ENCODE peak calls at places on chromosome 6, in seven cellular contexts. One of them, this sample, is unnamed.

GRCh38 chr6:43395822-43396221 is 26.4 kb upstream of the ZNF318 start:
- DNase-seq in heart left ventricle: peak; percentile 20
- DNase-seq in CD8-positive, alpha-beta T cell: no peak
- DNase-seq in upper lobe of right lung: no peak
- DNase-seq in right lobe of liver: no peak
- DNase-seq in adrenal gland: no peak
- DNase-seq in left ventricle myocardium inferior: peak; percentile 20
- DNase-seq in this sample: no peak

GRCh38 chr6:93932175-93932574 is 512.8 kb upstream of the EPHA7 start:
- DNase-seq in heart left ventricle: no peak
- DNase-seq in CD8-positive, alpha-beta T cell: no peak
- DNase-seq in upper lobe of right lung: no peak
- DNase-seq in right lobe of liver: no peak
- DNase-seq in adrenal gland: no peak
- DNase-seq in left ventricle myocardium inferior: no peak
- DNase-seq in this sample: no peak

GRCh38 chr6:41200296-41200900 is 551 bp downstream of the TREML2 start:
- DNase-seq in heart left ventricle: no peak
- DNase-seq in CD8-positive, alpha-beta T cell: peak; percentile 44
- DNase-seq in upper lobe of right lung: no peak
- DNase-seq in right lobe of liver: peak; percentile 42
- DNase-seq in adrenal gland: peak; percentile 54
- DNase-seq in left ventricle myocardium inferior: no peak
- DNase-seq in this sample: no peak

GRCh38 chr6:63795006-63795405 is 159.4 kb downstream of the PHF3 start:
- DNase-seq in heart left ventricle: no peak
- DNase-seq in CD8-positive, alpha-beta T cell: no peak
- DNase-seq in upper lobe of right lung: no peak
- DNase-seq in right lobe of liver: no peak
- DNase-seq in adrenal gland: no peak
- DNase-seq in left ventricle myocardium inferior: no peak
- DNase-seq in this sample: no peak

GRCh38 chr6:150528648-150529285 is 70.9 kb upstream of the PLEKHG1 start:
- DNase-seq in heart left ventricle: peak; percentile 77
- DNase-seq in CD8-positive, alpha-beta T cell: no peak
- DNase-seq in upper lobe of right lung: no peak
- DNase-seq in right lobe of liver: peak; percentile 45
- DNase-seq in adrenal gland: peak; percentile 65
- DNase-seq in left ventricle myocardium inferior: peak; percentile 53
- DNase-seq in this sample: no peak

GRCh38 chr6:108689279-108690161 is 128.8 kb downstream of the FOXO3 start:
- DNase-seq in heart left ventricle: peak; percentile 86
- DNase-seq in CD8-positive, alpha-beta T cell: no peak
- DNase-seq in upper lobe of right lung: peak; percentile 94
- DNase-seq in right lobe of liver: peak; percentile 88
- DNase-seq in adrenal gland: peak; percentile 92
- DNase-seq in left ventricle myocardium inferior: peak; percentile 88
- DNase-seq in this sample: no peak

GRCh38 chr6:149933461-149933860 is 8.4 kb upstream of the ULBP2 start:
- DNase-seq in heart left ventricle: no peak
- DNase-seq in CD8-positive, alpha-beta T cell: no peak
- DNase-seq in upper lobe of right lung: no peak
- DNase-seq in right lobe of liver: no peak
- DNase-seq in adrenal gland: peak; percentile 33
- DNase-seq in left ventricle myocardium inferior: no peak
- DNase-seq in this sample: no peak

GRCh38 chr6:46505693-46506512 is 14.7 kb upstream of the RCAN2 start:
- DNase-seq in heart left ventricle: peak; percentile 30
- DNase-seq in CD8-positive, alpha-beta T cell: no peak
- DNase-seq in upper lobe of right lung: no peak
- DNase-seq in right lobe of liver: no peak
- DNase-seq in adrenal gland: peak; percentile 52
- DNase-seq in left ventricle myocardium inferior: peak; percentile 42
- DNase-seq in this sample: no peak

GRCh38 chr6:125544819-125545218 is 204.6 kb upstream of the HEY2 start:
- DNase-seq in heart left ventricle: no peak
- DNase-seq in CD8-positive, alpha-beta T cell: no peak
- DNase-seq in upper lobe of right lung: no peak
- DNase-seq in right lobe of liver: no peak
- DNase-seq in adrenal gland: no peak
- DNase-seq in left ventricle myocardium inferior: no peak
- DNase-seq in this sample: no peak

GRCh38 chr6:170176621-170177382 is 114.1 kb downstream of the DLL1 start:
- DNase-seq in heart left ventricle: no peak
- DNase-seq in CD8-positive, alpha-beta T cell: peak; percentile 30
- DNase-seq in upper lobe of right lung: no peak
- DNase-seq in right lobe of liver: no peak
- DNase-seq in adrenal gland: peak; percentile 51
- DNase-seq in left ventricle myocardium inferior: peak; percentile 15
- DNase-seq in this sample: peak; percentile 37

GRCh38 chr6:28333599-28334018 is 2.3 kb downstream of the ZSCAN31 start:
- DNase-seq in heart left ventricle: no peak
- DNase-seq in CD8-positive, alpha-beta T cell: no peak
- DNase-seq in upper lobe of right lung: no peak
- DNase-seq in right lobe of liver: no peak
- DNase-seq in adrenal gland: no peak
- DNase-seq in left ventricle myocardium inferior: no peak
- DNase-seq in this sample: no peak

GRCh38 chr6:168662301-168662936 is 221.4 kb downstream of the SMOC2 start:
- DNase-seq in heart left ventricle: no peak
- DNase-seq in CD8-positive, alpha-beta T cell: no peak
- DNase-seq in upper lobe of right lung: no peak
- DNase-seq in right lobe of liver: no peak
- DNase-seq in adrenal gland: peak; percentile 21
- DNase-seq in left ventricle myocardium inferior: no peak
- DNase-seq in this sample: no peak

GRCh38 chr6:57075092-57075491 is 14.9 kb upstream of the ZNF451 start:
- DNase-seq in heart left ventricle: no peak
- DNase-seq in CD8-positive, alpha-beta T cell: no peak
- DNase-seq in upper lobe of right lung: no peak
- DNase-seq in right lobe of liver: no peak
- DNase-seq in adrenal gland: no peak
- DNase-seq in left ventricle myocardium inferior: no peak
- DNase-seq in this sample: no peak

GRCh38 chr6:137489410-137490371 is 4.5 kb downstream of the OLIG3 start:
- DNase-seq in heart left ventricle: no peak
- DNase-seq in CD8-positive, alpha-beta T cell: no peak
- DNase-seq in upper lobe of right lung: no peak
- DNase-seq in right lobe of liver: no peak
- DNase-seq in adrenal gland: no peak
- DNase-seq in left ventricle myocardium inferior: no peak
- DNase-seq in this sample: no peak
- H3K4me3 ChIP-seq in heart left ventricle: no peak overlapping the region
- H3K4me3 ChIP-seq in CD8-positive, alpha-beta T cell: no peak overlapping the region
- H3K4me3 ChIP-seq in upper lobe of right lung: no peak overlapping the region
- H3K4me3 ChIP-seq in right lobe of liver: no peak overlapping the region
- H3K4me3 ChIP-seq in adrenal gland: no peak overlapping the region
- H3K4me3 ChIP-seq in left ventricle myocardium inferior: peak overlapping the region; percentile 49
- H3K4me3 ChIP-seq in this sample: no peak overlapping the region

GRCh38 chr6:158634695-158635426 is 9.7 kb downstream of the DYNLT1 start:
- DNase-seq in heart left ventricle: no peak
- DNase-seq in CD8-positive, alpha-beta T cell: no peak
- DNase-seq in upper lobe of right lung: peak; percentile 10
- DNase-seq in right lobe of liver: no peak
- DNase-seq in adrenal gland: no peak
- DNase-seq in left ventricle myocardium inferior: no peak
- DNase-seq in this sample: no peak

GRCh38 chr6:158638393-158638792 is 6.2 kb downstream of the DYNLT1 start:
- DNase-seq in heart left ventricle: no peak
- DNase-seq in CD8-positive, alpha-beta T cell: no peak
- DNase-seq in upper lobe of right lung: peak; percentile 18
- DNase-seq in right lobe of liver: no peak
- DNase-seq in adrenal gland: no peak
- DNase-seq in left ventricle myocardium inferior: no peak
- DNase-seq in this sample: no peak

GRCh38 chr6:158633127-158633526 is 11.4 kb downstream of the DYNLT1 start:
- DNase-seq in heart left ventricle: no peak
- DNase-seq in CD8-positive, alpha-beta T cell: no peak
- DNase-seq in upper lobe of right lung: peak; percentile 1
- DNase-seq in right lobe of liver: no peak
- DNase-seq in adrenal gland: peak; percentile 50
- DNase-seq in left ventricle myocardium inferior: no peak
- DNase-seq in this sample: no peak

GRCh38 chr6:158636778-158637177 is 7.8 kb downstream of the DYNLT1 start:
- DNase-seq in heart left ventricle: no peak
- DNase-seq in CD8-positive, alpha-beta T cell: no peak
- DNase-seq in upper lobe of right lung: no peak
- DNase-seq in right lobe of liver: no peak
- DNase-seq in adrenal gland: no peak
- DNase-seq in left ventricle myocardium inferior: no peak
- DNase-seq in this sample: no peak

DNA sequence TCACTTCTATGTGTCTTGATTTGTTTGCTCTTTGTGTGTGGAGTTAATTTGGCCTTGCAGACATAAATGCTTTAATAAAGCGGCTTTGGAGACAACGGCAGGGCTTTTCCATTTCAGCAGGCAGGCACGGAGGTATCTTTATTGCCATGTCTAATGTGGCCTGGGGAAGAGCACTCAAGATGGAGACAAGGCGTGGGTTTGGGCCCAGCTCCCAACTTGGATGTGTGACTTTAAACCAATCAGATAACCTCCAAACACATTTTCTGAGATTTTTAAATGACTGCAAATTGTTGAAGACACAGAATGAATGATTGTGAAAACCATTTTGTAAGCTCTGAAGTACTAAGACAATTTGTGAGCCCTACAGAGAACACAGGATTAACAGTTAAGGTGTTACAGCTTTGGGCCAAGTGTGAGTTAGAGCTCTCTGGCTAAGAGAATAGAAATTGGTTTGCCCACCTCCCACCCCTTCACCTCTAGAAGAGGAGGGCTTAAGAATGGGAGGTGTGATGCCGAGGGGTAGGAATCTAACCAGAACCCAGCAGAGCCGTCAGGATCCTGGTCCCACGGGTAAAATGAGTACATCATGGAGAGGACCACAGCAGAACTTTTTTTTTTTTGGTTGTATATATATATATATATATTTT is 9.0 kb downstream of the DYNLT1 start:
- DNase-seq in heart left ventricle: no peak
- DNase-seq in CD8-positive, alpha-beta T cell: no peak
- DNase-seq in upper lobe of right lung: peak; percentile 8
- DNase-seq in right lobe of liver: no peak
- DNase-seq in adrenal gland: no peak
- DNase-seq in left ventricle myocardium inferior: no peak
- DNase-seq in this sample: no peak
- H3K4me1 ChIP-seq in heart left ventricle: peaks cover 34% of the 10 kb centered on the region
- H3K4me1 ChIP-seq in CD8-positive, alpha-beta T cell: peaks cover 40% of the 10 kb centered on the region
- H3K4me1 ChIP-seq in upper lobe of right lung: peaks cover 19% of the 10 kb centered on the region
- H3K4me1 ChIP-seq in right lobe of liver: peaks cover 10% of the 10 kb centered on the region
- H3K4me1 ChIP-seq in adrenal gland: peaks cover 7% of the 10 kb centered on the region
- H3K4me1 ChIP-seq in left ventricle myocardium inferior: peaks cover 46% of the 10 kb centered on the region
- H3K4me1 ChIP-seq in this sample: peaks cover 20% of the 10 kb centered on the region

DNA sequence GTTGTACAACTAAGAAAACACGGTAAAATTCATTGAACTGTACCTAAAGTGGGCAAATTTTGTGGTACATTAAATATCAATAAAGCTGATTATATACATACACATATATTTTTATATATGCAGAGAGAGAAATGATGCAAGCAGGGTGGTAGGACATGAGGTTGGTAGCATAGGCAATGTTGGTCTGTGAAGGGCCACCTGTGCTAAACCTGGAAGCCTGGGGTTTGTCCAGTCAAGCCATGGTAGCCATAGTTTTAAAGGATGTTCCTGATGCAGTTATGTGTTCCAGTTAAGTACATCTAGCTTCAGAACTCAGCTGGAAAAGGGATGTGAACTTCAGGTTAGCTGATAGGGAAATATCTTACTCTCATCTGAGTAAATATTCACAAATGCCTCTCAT is 60.1 kb downstream of the TRIM38 start:
- DNase-seq in heart left ventricle: no peak
- DNase-seq in CD8-positive, alpha-beta T cell: no peak
- DNase-seq in upper lobe of right lung: no peak
- DNase-seq in right lobe of liver: no peak
- DNase-seq in adrenal gland: no peak
- DNase-seq in left ventricle myocardium inferior: no peak
- DNase-seq in this sample: no peak
- H3K4me3 ChIP-seq in heart left ventricle: peak overlapping the region; percentile 74
- H3K4me3 ChIP-seq in CD8-positive, alpha-beta T cell: no peak overlapping the region
- H3K4me3 ChIP-seq in upper lobe of right lung: no peak overlapping the region
- H3K4me3 ChIP-seq in right lobe of liver: no peak overlapping the region
- H3K4me3 ChIP-seq in adrenal gland: no peak overlapping the region
- H3K4me3 ChIP-seq in left ventricle myocardium inferior: no peak overlapping the region
- H3K4me3 ChIP-seq in this sample: no peak overlapping the region

DNA sequence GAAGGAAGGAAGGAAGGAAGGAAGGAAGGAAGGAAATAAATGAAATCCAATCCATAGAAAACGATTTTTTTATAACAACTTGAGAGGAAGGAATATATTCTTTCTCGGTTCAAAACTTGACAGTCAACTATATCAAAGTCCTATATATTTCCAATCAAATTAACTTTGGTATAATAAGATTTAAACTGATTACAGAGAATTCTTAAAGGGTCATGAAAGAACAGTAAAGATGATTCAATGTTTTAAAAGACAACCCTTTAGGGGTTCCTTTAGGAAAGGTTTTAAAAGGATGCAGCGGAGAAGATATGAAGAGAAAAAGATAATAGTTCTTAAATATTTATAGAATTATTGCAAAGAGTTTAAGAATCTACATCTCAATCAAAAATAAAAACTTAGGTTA is 61.2 kb downstream of the ME1 start:
- DNase-seq in heart left ventricle: no peak
- DNase-seq in CD8-positive, alpha-beta T cell: no peak
- DNase-seq in upper lobe of right lung: no peak
- DNase-seq in right lobe of liver: no peak
- DNase-seq in adrenal gland: no peak
- DNase-seq in left ventricle myocardium inferior: no peak
- DNase-seq in this sample: no peak
- H3K4me1 ChIP-seq in heart left ventricle: no peaks in the 10 kb centered on the region
- H3K4me1 ChIP-seq in CD8-positive, alpha-beta T cell: no peaks in the 10 kb centered on the region
- H3K4me1 ChIP-seq in upper lobe of right lung: no peaks in the 10 kb centered on the region
- H3K4me1 ChIP-seq in right lobe of liver: no peaks in the 10 kb centered on the region
- H3K4me1 ChIP-seq in adrenal gland: peaks cover 4% of the 10 kb centered on the region
- H3K4me1 ChIP-seq in left ventricle myocardium inferior: peaks cover 7% of the 10 kb centered on the region
- H3K4me1 ChIP-seq in this sample: no peaks in the 10 kb centered on the region

DNA sequence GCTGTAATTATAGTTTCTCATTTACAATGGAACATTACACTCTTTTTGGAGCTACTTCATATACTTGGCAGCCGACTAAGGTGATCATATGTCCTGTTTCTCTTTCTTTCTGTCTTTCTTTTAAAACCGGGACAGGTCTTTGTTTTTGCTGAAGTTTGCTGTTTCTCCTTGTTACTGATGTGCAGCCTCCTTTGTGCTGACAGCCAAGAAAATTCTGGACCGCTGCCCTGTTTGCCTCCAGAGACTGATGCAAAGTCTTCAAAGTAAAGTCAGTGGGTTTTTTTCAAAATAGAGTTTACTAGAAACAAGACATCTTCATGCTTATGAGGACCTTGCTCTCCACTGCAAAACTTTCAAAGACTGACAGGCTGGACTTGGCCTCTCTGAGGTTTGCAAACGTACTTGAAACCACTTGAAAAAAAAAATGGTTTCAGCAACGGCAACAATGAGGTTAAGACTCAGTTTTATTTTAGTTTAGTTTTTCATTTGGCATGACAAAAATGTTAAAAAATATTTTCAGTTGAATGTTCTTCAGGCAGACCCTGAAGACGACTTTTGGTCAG is 510.5 kb upstream of the MAP3K7 start:
- DNase-seq in heart left ventricle: peak; percentile 29
- DNase-seq in CD8-positive, alpha-beta T cell: no peak
- DNase-seq in upper lobe of right lung: no peak
- DNase-seq in right lobe of liver: no peak
- DNase-seq in adrenal gland: no peak
- DNase-seq in left ventricle myocardium inferior: peak; percentile 56
- DNase-seq in this sample: no peak
- H3K4me3 ChIP-seq in heart left ventricle: no peak overlapping the region
- H3K4me3 ChIP-seq in CD8-positive, alpha-beta T cell: no peak overlapping the region
- H3K4me3 ChIP-seq in upper lobe of right lung: no peak overlapping the region
- H3K4me3 ChIP-seq in right lobe of liver: no peak overlapping the region
- H3K4me3 ChIP-seq in adrenal gland: no peak overlapping the region
- H3K4me3 ChIP-seq in left ventricle myocardium inferior: no peak overlapping the region
- H3K4me3 ChIP-seq in this sample: no peak overlapping the region